ENCODE peak calls at places on chromosomes 11 and 22, in four cellular contexts. J is HepG2, A is K562, B is A549. U is an unnamed sample.

GRCh38 chr11:107707128-107707760 is 4.6 kb downstream of the SLN start:
- DNase-seq in J (no peak), A (no peak), B (no peak), U (no peak)

GRCh38 chr11:134978388-134979088 is 566.5 kb upstream of the B3GAT1 start:
- DNase-seq in J (no peak), A (peak), B (no peak), U (no peak)

GRCh38 chr11:117318738-117319137 is 2.7 kb upstream of the BACE1 start:
- DNase-seq in J (no peak), A (no peak), B (no peak), U (no peak)

GRCh38 chr11:35394941-35395340 is 24.4 kb downstream of the SLC1A2 start:
- DNase-seq in J (no peak), A (no peak), B (no peak), U (no peak)

GRCh38 chr11:68524681-68525080 is 64.1 kb downstream of the PPP6R3 start:
- DNase-seq in J (no peak), A (no peak), B (no peak), U (no peak)

GRCh38 chr11:65850217-65851082 is 7.5 kb downstream of the CFL1 start:
- DNase-seq in J (no peak), A (no peak), B (no peak), U (no peak)

GRCh38 chr11:78338138-78338537 is 79.5 kb downstream of the GAB2 start:
- DNase-seq in J (no peak), A (no peak), B (no peak), U (no peak)

GRCh38 chr11:73974611-73975478 is 7.8 kb downstream of the UCP2 start:
- DNase-seq in J (no peak), A (no peak), B (no peak), U (no peak)

GRCh38 chr11:5476184-5476819 is 12.2 kb upstream of the OR52D1 start:
- DNase-seq in J (peak), A (peak), B (peak), U (no peak)

GRCh38 chr11:96329855-96330510 is 13.0 kb downstream of the MAML2 start:
- DNase-seq in J (no peak), A (no peak), B (no peak), U (no peak)

GRCh38 chr11:35511666-35512065 is 13.8 kb downstream of the PAMR1 start:
- DNase-seq in J (no peak), A (no peak), B (peak), U (no peak)

GRCh38 chr11:125625225-125625593 is 246 bp downstream of the CHEK1 start:
- DNase-seq in J (no peak), A (no peak), B (no peak), U (no peak)

GRCh38 chr11:125624756-125625213 is at the start of gene CHEK1:
- DNase-seq in J (no peak), A (no peak), B (no peak), U (no peak)

GRCh38 chr11:125627236-125627910 is 2.4 kb downstream of the CHEK1 start:
- DNase-seq in J (no peak), A (no peak), B (no peak), U (no peak)

GRCh38 chr11:125625594-125626380 is 824 bp downstream of the CHEK1 start:
- DNase-seq in J (peak), A (peak), B (peak), U (peak)

GRCh38 chr11:125626381-125626950 is 1.5 kb downstream of the CHEK1 start:
- DNase-seq in J (peak), A (no peak), B (no peak), U (no peak)
- TF ChIP-seq MAFK in J (no peak), A (no peak), B (no peak), U (no peak)

DNA sequence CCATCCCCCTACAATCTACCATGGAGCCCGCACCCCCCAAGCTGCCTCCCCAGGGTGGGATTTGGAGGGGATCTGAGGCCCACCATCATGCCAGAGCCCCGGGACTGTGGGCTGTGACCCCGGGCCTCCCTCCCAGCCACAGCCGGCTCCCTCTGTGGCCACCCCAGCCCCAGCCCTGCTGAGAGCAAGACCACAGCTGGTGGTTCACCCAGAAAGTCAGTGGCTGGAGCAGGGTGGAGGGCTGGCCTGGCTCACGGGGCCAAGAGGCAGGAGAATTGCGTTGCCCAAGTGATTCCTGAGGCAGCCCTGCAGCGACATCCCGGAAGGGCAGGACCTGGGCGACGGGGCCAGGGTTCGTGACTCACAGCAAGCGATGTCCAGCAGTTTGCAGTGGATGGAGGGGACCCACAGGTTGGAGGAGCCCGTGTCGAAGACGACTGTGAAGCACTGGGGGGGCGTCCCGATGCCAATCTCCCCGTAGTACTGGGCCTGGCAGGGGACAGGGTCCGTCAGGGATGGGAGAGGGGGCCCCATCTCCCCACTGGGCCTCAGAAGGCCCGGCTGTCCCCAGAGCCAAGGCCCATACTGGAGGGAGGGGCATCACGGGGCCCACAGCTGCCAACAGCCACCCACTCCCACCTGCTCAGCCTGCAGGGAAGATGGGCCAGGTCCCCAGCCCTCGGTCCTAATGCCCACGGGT is 4.4 kb downstream of the CTSD start:
- DNase-seq in J (no peak), A (no peak), B (no peak), U (no peak)
- TF ChIP-seq RNF2 in J (no peak), A (no peak), B (no peak), U (no peak)

GRCh38 chr11:47986219-47986618 is 5.9 kb downstream of the PTPRJ start:
- DNase-seq in J (no peak), A (no peak), B (no peak), U (no peak)

GRCh38 chr11:47986742-47987141 is 6.4 kb downstream of the PTPRJ start:
- DNase-seq in J (no peak), A (no peak), B (no peak), U (no peak)

GRCh38 chr11:47989779-47990178 is 9.4 kb downstream of the PTPRJ start:
- DNase-seq in J (no peak), A (no peak), B (no peak), U (no peak)

GRCh38 chr11:47987781-47988180 is 7.4 kb downstream of the PTPRJ start:
- DNase-seq in J (no peak), A (no peak), B (no peak), U (no peak)

DNA sequence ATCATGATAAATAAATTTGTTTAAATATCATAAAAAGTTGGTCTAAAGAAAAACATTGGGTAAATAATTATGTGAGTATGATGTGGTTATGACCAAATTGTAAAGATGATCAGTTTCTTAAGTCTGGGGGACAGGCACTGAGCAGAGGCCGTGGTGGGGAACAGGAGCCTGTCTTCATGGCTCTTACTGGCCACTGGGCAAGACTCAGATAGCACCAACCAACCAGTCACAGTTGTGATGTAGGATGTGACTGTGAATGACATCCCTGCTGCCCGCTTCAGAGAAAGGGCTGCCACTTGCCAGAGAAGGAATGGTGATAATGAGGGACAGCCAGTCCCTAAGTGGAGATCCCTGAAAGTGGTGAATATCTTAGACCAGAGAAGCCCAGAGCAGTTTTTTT is 7.0 kb downstream of the PTPRJ start:
- DNase-seq in J (no peak), A (no peak), B (peak), U (no peak)
- H3K4me3 ChIP-seq in J (no peak), A (no peak), B (no peak), U (no peak)

GRCh38 chr22:18909556-18909955 is 3.4 kb downstream of the DGCR6 start:
- DNase-seq in J (no peak), A (no peak), B (no peak), U (no peak)

GRCh38 chr22:18905540-18906409 is at the start of gene DGCR6:
- DNase-seq in J (no peak), A (no peak), B (no peak), U (no peak)

DNA sequence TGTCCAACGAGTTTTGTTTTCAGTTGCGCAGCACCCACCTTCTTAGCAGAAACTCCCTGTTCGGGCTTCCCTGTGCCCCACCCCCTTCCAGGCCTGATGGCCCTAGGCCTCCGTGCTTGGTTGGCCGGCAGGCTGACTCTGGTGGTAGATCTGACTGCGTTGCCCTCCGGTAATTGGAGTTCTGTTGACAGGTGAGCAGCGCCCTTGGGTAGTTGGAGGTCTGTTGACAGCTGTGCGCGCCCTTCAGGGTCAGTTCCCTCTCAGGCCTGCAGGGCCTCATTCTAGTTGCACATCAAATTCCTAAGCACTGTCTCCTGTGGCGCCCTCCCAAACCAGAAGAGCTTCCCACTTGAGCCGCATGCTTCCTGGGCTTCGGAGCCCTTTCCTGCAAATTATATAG is 776 bp downstream of the DGCR6 start:
- DNase-seq in J (no peak), A (no peak), B (no peak), U (no peak)
- TF ChIP-seq MAFK in J (no peak), A (no peak), B (no peak), U (no peak)

U was measured in H1.